ENCODE peak calls at places on chromosomes 13 and 19, in four cellular contexts. C is activated T-helper 1 cell treated with anti-CD3 and anti-CD28 coated beads, Interleukin-12 subunit alpha, Interleukin-12 subunit beta, Interleukin-2, Interleukin-4 antibody, amounts not matched to agents 30 ng/mL and 10 ng/mL and 1 ng/mL, durations not matched to agents 14 hours and 24 hours and 36 hours; A is neural crest cell; O is EH. H is an unnamed sample.
A peak's percentile ranks its signal among the peaks of the same experiment; 100 is the strongest.

GRCh38 chr19:41997121-41997850 is 3.3 kb upstream of the ATP1A3 start:
- DNase-seq in C (peak; percentile 12), A (peak; percentile 61), O (peak; percentile 53), H (no peak)

GRCh38 chr19:19355606-19356139 is 35.0 kb downstream of the MAU2 start:
- DNase-seq in C (no peak), A (no peak), O (no peak), H (no peak)

GRCh38 chr13:24693862-24694471 is 13.8 kb downstream of the ATP12A start:
- DNase-seq in C (peak; percentile 29), A (peak; percentile 47), O (peak; percentile 57), H (peak; percentile 78)

GRCh38 chr19:35056513-35057063 is 15.1 kb downstream of the HPN start:
- DNase-seq in C (no peak), A (no peak), O (no peak), H (no peak)

GRCh38 chr13:75896271-75896670 is 260.1 kb downstream of the LMO7 start:
- DNase-seq in C (no peak), A (no peak), O (no peak), H (no peak)

GRCh38 chr13:112619730-112620639 is 32.0 kb upstream of the TUBGCP3 start:
- DNase-seq in C (no peak), A (peak; percentile 49), O (peak; percentile 52), H (no peak)

GRCh38 chr13:33184131-33184485 is 101.4 kb downstream of the STARD13 start:
- DNase-seq in C (no peak), A (no peak), O (no peak), H (no peak)

GRCh38 chr19:45766919-45767346 is 2.1 kb downstream of the SIX5 start:
- DNase-seq in C (no peak), A (no peak), O (peak; percentile 50), H (no peak)

GRCh38 chr19:36686365-36687213 is 823 bp upstream of the ZNF567 start:
- DNase-seq in C (no peak), A (no peak), O (peak; percentile 3), H (no peak)

GRCh38 chr19:49469828-49470614 is 4.0 kb upstream of the FLT3LG start:
- DNase-seq in C (peak; percentile 84), A (no peak), O (no peak), H (no peak)

GRCh38 chr13:86792153-86792651 is 879.0 kb upstream of the SLITRK5 start:
- DNase-seq in C (no peak), A (no peak), O (no peak), H (no peak)

GRCh38 chr13:24985102-24985501 is 110.8 kb upstream of the PABPC3 start:
- DNase-seq in C (no peak), A (no peak), O (no peak), H (no peak)

GRCh38 chr19:39870171-39870971 is 24.2 kb upstream of the FBL start:
- DNase-seq in C (no peak), A (no peak), O (no peak), H (no peak)

GRCh38 chr13:43229506-43229905 is 206.1 kb downstream of the DNAJC15 start:
- DNase-seq in C (no peak), A (no peak), O (peak; percentile 90), H (no peak)

GRCh38 chr13:109151255-109151654 is 521.8 kb downstream of the MYO16 start:
- DNase-seq in C (no peak), A (no peak), O (no peak), H (no peak)

GRCh38 chr19:12703056-12703455 is 6.6 kb upstream of the FBXW9 start:
- DNase-seq in C (no peak), A (peak; percentile 50), O (peak; percentile 52), H (no peak)

GRCh38 chr13:26460652-26461051 is 96.8 kb upstream of the WASF3 start:
- DNase-seq in C (no peak), A (no peak), O (peak; percentile 10), H (no peak)

GRCh38 chr19:38734426-38735256 is 9.6 kb downstream of the CAPN12 start:
- DNase-seq in C (peak; percentile 24), A (no peak), O (peak; percentile 56), H (no peak)

GRCh38 chr13:109331898-109332297 is 454.5 kb downstream of the IRS2 start:
- DNase-seq in C (no peak), A (no peak), O (peak; percentile 79), H (no peak)

GRCh38 chr13:77535448-77535847 is at the start of gene SCEL:
- DNase-seq in C (no peak), A (no peak), O (no peak), H (no peak)

GRCh38 chr13:64912141-64912540 is 2318.0 kb downstream of the PCDH9 start:
- DNase-seq in C (no peak), A (no peak), O (peak; percentile 89), H (no peak)

GRCh38 chr19:15779756-15780476 is 7.5 kb upstream of the OR10H5 start:
- DNase-seq in C (no peak), A (no peak), O (no peak), H (no peak)

GRCh38 chr19:8355631-8356402 is 8.1 kb upstream of the ANGPTL4 start:
- DNase-seq in C (no peak), A (no peak), O (peak; percentile 99), H (peak; percentile 49)

GRCh38 chr13:109332501-109333499 is 453.6 kb downstream of the IRS2 start:
- DNase-seq in C (no peak), A (no peak), O (no peak), H (no peak)

GRCh38 chr13:49454388-49455015 is 10.4 kb downstream of the SETDB2 start:
- DNase-seq in C (no peak), A (no peak), O (peak; percentile 75), H (no peak)

GRCh38 chr19:45305421-45305820 is 17.3 kb downstream of the CKM start:
- DNase-seq in C (no peak), A (no peak), O (peak; percentile 29), H (no peak)

GRCh38 chr19:5434970-5435641 is 20.1 kb upstream of the ZNRF4 start:
- DNase-seq in C (no peak), A (no peak), O (peak; percentile 85), H (no peak)

GRCh38 chr13:111049791-111050538 is 65.1 kb upstream of the ARHGEF7 start:
- DNase-seq in C (no peak), A (no peak), O (peak; percentile 33), H (no peak)

GRCh38 chr19:10284641-10285278 is 2.0 kb upstream of the ICAM4 start:
- DNase-seq in C (no peak), A (no peak), O (no peak), H (no peak)

GRCh38 chr19:45215391-45216191 is 29.6 kb downstream of the EXOC3L2 start:
- DNase-seq in C (no peak), A (peak; percentile 16), O (no peak), H (no peak)

GRCh38 chr13:107466326-107466725 is 749.0 kb downstream of the LIG4 start:
- DNase-seq in C (no peak), A (no peak), O (no peak), H (no peak)

GRCh38 chr13:59247166-59247565 is 916.6 kb downstream of the DIAPH3 start:
- DNase-seq in C (no peak), A (no peak), O (peak; percentile 13), H (no peak)

GRCh38 chr19:2059422-2060201 is 8.6 kb upstream of the MKNK2 start:
- DNase-seq in C (no peak), A (peak; percentile 30), O (peak; percentile 92), H (no peak)

GRCh38 chr13:44739120-44739519 is 163.0 kb upstream of the TSC22D1 start:
- DNase-seq in C (no peak), A (no peak), O (no peak), H (no peak)

GRCh38 chr13:98674968-98675528 is 77.4 kb downstream of the SLC15A1 start:
- DNase-seq in C (no peak), A (peak; percentile 7), O (no peak), H (no peak)

GRCh38 chr13:53783466-53783865 is 754.9 kb downstream of the OLFM4 start:
- DNase-seq in C (no peak), A (no peak), O (no peak), H (no peak)

GRCh38 chr13:97382276-97382675 is 51.7 kb upstream of the RAP2A start:
- DNase-seq in C (no peak), A (no peak), O (no peak), H (no peak)